ENCODE peak calls at places on chromosomes 13 and 19, in four cellular contexts. One of them, this sample, is unnamed.

GRCh38 chr19:55165952-55166529 is 372 bp downstream of the DNAAF3 start:
- DNase-seq in K562: peak
- DNase-seq in GM12878: no peak
- DNase-seq in A549: peak
- DNase-seq in this sample: peak

GRCh38 chr13:31274345-31274870 is 74.6 kb downstream of the B3GLCT start:
- DNase-seq in K562: no peak
- DNase-seq in GM12878: no peak
- DNase-seq in A549: no peak
- DNase-seq in this sample: no peak

GRCh38 chr19:45020071-45020470 is 18.8 kb upstream of the CLASRP start:
- DNase-seq in K562: no peak
- DNase-seq in GM12878: no peak
- DNase-seq in A549: no peak
- DNase-seq in this sample: peak

GRCh38 chr13:31162151-31163008 is 676 bp upstream of the HSPH1 start:
- DNase-seq in K562: peak
- DNase-seq in GM12878: peak
- DNase-seq in A549: peak
- DNase-seq in this sample: peak

GRCh38 chr13:67416047-67416925 is 186.2 kb upstream of the PCDH9 start:
- DNase-seq in K562: no peak
- DNase-seq in GM12878: no peak
- DNase-seq in A549: peak
- DNase-seq in this sample: peak

GRCh38 chr13:44380404-44381165 is 7.0 kb downstream of the SERP2 start:
- DNase-seq in K562: no peak
- DNase-seq in GM12878: no peak
- DNase-seq in A549: no peak
- DNase-seq in this sample: no peak

GRCh38 chr19:11581740-11582139 is 4.3 kb upstream of the ACP5 start:
- DNase-seq in K562: peak
- DNase-seq in GM12878: peak
- DNase-seq in A549: no peak
- DNase-seq in this sample: no peak

GRCh38 chr19:2016041-2016807 is 710 bp upstream of the BTBD2 start:
- DNase-seq in K562: peak
- DNase-seq in GM12878: peak
- DNase-seq in A549: peak
- DNase-seq in this sample: peak

GRCh38 chr13:111159362-111160320 is 44.5 kb downstream of the ARHGEF7 start:
- DNase-seq in K562: no peak
- DNase-seq in GM12878: no peak
- DNase-seq in A549: no peak
- DNase-seq in this sample: no peak

GRCh38 chr13:50842711-50843255 is 709 bp downstream of the DLEU7 start:
- DNase-seq in K562: no peak
- DNase-seq in GM12878: no peak
- DNase-seq in A549: no peak
- DNase-seq in this sample: no peak

GRCh38 chr13:94329277-94329676 is 150.2 kb downstream of the DCT start:
- DNase-seq in K562: no peak
- DNase-seq in GM12878: no peak
- DNase-seq in A549: no peak
- DNase-seq in this sample: no peak

GRCh38 chr13:26602783-26603182 is 45.3 kb downstream of the WASF3 start:
- DNase-seq in K562: no peak
- DNase-seq in GM12878: no peak
- DNase-seq in A549: no peak
- DNase-seq in this sample: no peak

GRCh38 chr19:3805859-3806258 is 19.7 kb upstream of the MATK start:
- DNase-seq in K562: no peak
- DNase-seq in GM12878: no peak
- DNase-seq in A549: no peak
- DNase-seq in this sample: no peak

GRCh38 chr19:995051-995827 is 5.0 kb upstream of the GRIN3B start:
- DNase-seq in K562: no peak
- DNase-seq in GM12878: no peak
- DNase-seq in A549: no peak
- DNase-seq in this sample: no peak

GRCh38 chr13:48304132-48304876 is 753 bp downstream of the RB1 start:
- DNase-seq in K562: no peak
- DNase-seq in GM12878: peak
- DNase-seq in A549: peak
- DNase-seq in this sample: peak

GRCh38 chr13:36673838-36674326 is at the start of gene SERTM1:
- DNase-seq in K562: no peak
- DNase-seq in GM12878: no peak
- DNase-seq in A549: no peak
- DNase-seq in this sample: no peak

GRCh38 chr19:3961007-3961406 is 9.9 kb downstream of the DAPK3 start:
- DNase-seq in K562: no peak
- DNase-seq in GM12878: no peak
- DNase-seq in A549: no peak
- DNase-seq in this sample: no peak

GRCh38 chr19:3570619-3571018 is 2.1 kb upstream of the HMG20B start:
- DNase-seq in K562: no peak
- DNase-seq in GM12878: no peak
- DNase-seq in A549: no peak
- DNase-seq in this sample: peak

GRCh38 chr13:77207943-77208342 is 119.0 kb downstream of the MYCBP2 start:
- DNase-seq in K562: no peak
- DNase-seq in GM12878: no peak
- DNase-seq in A549: no peak
- DNase-seq in this sample: no peak

GRCh38 chr13:29383476-29383875 is 212.0 kb downstream of the SLC7A1 start:
- DNase-seq in K562: no peak
- DNase-seq in GM12878: no peak
- DNase-seq in A549: no peak
- DNase-seq in this sample: no peak

GRCh38 chr19:5054551-5055456 is 85.9 kb downstream of the KDM4B start:
- DNase-seq in K562: no peak
- DNase-seq in GM12878: no peak
- DNase-seq in A549: no peak
- DNase-seq in this sample: no peak

GRCh38 chr13:52070929-52071523 is 46.5 kb downstream of the UTP14C start:
- DNase-seq in K562: peak
- DNase-seq in GM12878: no peak
- DNase-seq in A549: no peak
- DNase-seq in this sample: peak

GRCh38 chr13:44399045-44399444 is 25.4 kb downstream of the SERP2 start:
- DNase-seq in K562: no peak
- DNase-seq in GM12878: no peak
- DNase-seq in A549: no peak
- DNase-seq in this sample: no peak

GRCh38 chr13:86856996-86857395 is 814.2 kb upstream of the SLITRK5 start:
- DNase-seq in K562: no peak
- DNase-seq in GM12878: no peak
- DNase-seq in A549: no peak
- DNase-seq in this sample: peak

GRCh38 chr13:48950507-48950886 is 25.2 kb upstream of the FNDC3A start:
- DNase-seq in K562: no peak
- DNase-seq in GM12878: no peak
- DNase-seq in A549: no peak
- DNase-seq in this sample: peak

GRCh38 chr19:7447648-7448047 is 41.2 kb downstream of the PEX11G start:
- DNase-seq in K562: no peak
- DNase-seq in GM12878: no peak
- DNase-seq in A549: no peak
- DNase-seq in this sample: no peak

GRCh38 chr19:19185853-19186728 is 5.9 kb downstream of the BORCS8 start:
- DNase-seq in K562: peak
- DNase-seq in GM12878: no peak
- DNase-seq in A549: no peak
- DNase-seq in this sample: peak

GRCh38 chr13:93882086-93882651 is 597.3 kb downstream of the DCT start:
- DNase-seq in K562: no peak
- DNase-seq in GM12878: no peak
- DNase-seq in A549: no peak
- DNase-seq in this sample: no peak

GRCh38 chr13:111639994-111640393 is 319.6 kb downstream of the TEX29 start:
- DNase-seq in K562: no peak
- DNase-seq in GM12878: no peak
- DNase-seq in A549: no peak
- DNase-seq in this sample: no peak

GRCh38 chr19:13164370-13165090 is 14.3 kb downstream of the IER2 start:
- DNase-seq in K562: peak
- DNase-seq in GM12878: no peak
- DNase-seq in A549: no peak
- DNase-seq in this sample: peak
- TF ChIP-seq CHD4 in K562: no peak
- TF ChIP-seq CHD4 in GM12878: no peak
- TF ChIP-seq CHD4 in A549: no peak
- TF ChIP-seq CHD4 in this sample: peak

DNA sequence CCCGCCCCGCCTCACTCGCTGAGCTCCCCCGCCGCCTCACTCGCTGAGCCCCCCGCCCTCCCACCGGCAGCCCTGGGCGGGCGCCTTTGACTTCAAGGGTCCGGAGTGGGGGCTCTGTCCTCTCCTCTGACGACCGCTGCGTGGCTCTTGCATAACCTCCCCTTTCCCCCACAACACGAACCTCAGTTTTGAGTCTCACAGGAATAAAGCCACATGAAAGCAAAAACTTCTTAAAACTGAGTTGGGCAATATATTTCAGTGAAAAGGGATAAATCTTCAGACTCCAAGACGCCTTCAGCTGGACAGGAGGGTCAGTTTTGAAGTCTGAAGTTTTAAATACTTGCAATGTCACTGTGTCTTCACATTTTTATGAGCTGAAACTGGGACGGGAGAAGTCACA is 70.6 kb upstream of the C13orf46 start:
- DNase-seq in K562: no peak
- DNase-seq in GM12878: no peak
- DNase-seq in A549: no peak
- DNase-seq in this sample: no peak
- TF ChIP-seq CHD4 in K562: no peak
- TF ChIP-seq CHD4 in GM12878: no peak
- TF ChIP-seq CHD4 in A549: no peak
- TF ChIP-seq CHD4 in this sample: no peak

DNA sequence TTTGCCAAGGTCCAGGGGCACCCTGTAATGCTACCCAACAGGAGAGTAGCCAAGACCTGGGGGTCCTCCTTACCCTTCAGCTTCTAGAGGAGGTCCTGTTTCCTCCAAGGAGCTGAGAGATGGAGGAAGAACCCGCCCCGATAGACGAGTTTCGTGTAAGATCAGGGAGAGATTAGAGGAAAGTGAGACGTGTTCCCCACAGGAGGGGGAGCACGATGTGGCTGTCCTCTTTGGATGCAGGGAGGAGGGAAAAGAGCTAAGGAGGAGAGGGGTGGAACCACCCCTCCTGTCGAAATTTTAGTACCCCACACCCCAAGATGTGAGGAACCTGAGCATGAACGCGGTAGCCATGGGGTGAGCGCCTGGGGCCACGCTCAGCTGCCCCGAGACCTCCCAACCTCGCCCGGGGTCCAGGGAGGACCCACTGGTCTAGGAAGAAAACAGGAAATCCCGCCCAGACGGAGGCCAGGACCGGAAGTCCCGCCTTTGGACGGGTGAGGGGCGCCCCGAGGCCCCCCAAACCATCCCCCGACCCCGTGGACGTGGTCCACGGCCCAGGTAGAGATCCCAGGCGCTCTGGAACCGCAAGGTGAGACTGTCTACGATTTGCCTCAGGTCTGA is 1.2 kb downstream of the AKT1S1 start:
- DNase-seq in K562: peak
- DNase-seq in GM12878: no peak
- DNase-seq in A549: peak
- DNase-seq in this sample: peak
- TF ChIP-seq CHD4 in K562: no peak
- TF ChIP-seq CHD4 in GM12878: no peak
- TF ChIP-seq CHD4 in A549: no peak
- TF ChIP-seq CHD4 in this sample: no peak

GRCh38 chr19:16569609-16570320 is 2.5 kb downstream of the SLC35E1 start:
- DNase-seq in K562: no peak
- DNase-seq in GM12878: no peak
- DNase-seq in A549: no peak
- DNase-seq in this sample: no peak

GRCh38 chr19:16572332-16573211 is at the start of gene SLC35E1:
- DNase-seq in K562: peak
- DNase-seq in GM12878: peak
- DNase-seq in A549: peak
- DNase-seq in this sample: peak

GRCh38 chr19:16571689-16572331 is 405 bp downstream of the SLC35E1 start:
- DNase-seq in K562: no peak
- DNase-seq in GM12878: no peak
- DNase-seq in A549: no peak
- DNase-seq in this sample: no peak

GRCh38 chr19:16573296-16573695 is 1.1 kb upstream of the SLC35E1 start:
- DNase-seq in K562: no peak
- DNase-seq in GM12878: no peak
- DNase-seq in A549: no peak
- DNase-seq in this sample: no peak

GRCh38 chr19:16571283-16571682 is 932 bp downstream of the SLC35E1 start:
- DNase-seq in K562: no peak
- DNase-seq in GM12878: no peak
- DNase-seq in A549: no peak
- DNase-seq in this sample: peak
- TF ChIP-seq CHD4 in K562: no peak
- TF ChIP-seq CHD4 in GM12878: no peak
- TF ChIP-seq CHD4 in A549: no peak
- TF ChIP-seq CHD4 in this sample: no peak

GRCh38 chr19:8585894-8586750 is 8.9 kb upstream of the MYO1F start:
- DNase-seq in K562: peak
- DNase-seq in GM12878: no peak
- DNase-seq in A549: no peak
- DNase-seq in this sample: peak
- TF ChIP-seq CHD4 in K562: no peak
- TF ChIP-seq CHD4 in GM12878: no peak
- TF ChIP-seq CHD4 in A549: no peak
- TF ChIP-seq CHD4 in this sample: no peak